ENCODE peak calls at places on chromosomes 16 and 17, in five cellular contexts. V is mesendoderm, H is IMR-90, K is H9, J is mesenchymal stem cell. F is an unnamed sample.
A peak's percentile ranks its signal among the peaks of the same experiment; 100 is the strongest.

GRCh38 chr16:79190542-79190941 is 410.0 kb downstream of the MAF start:
- DNase-seq in V (no peak), H (no peak), K (no peak), J (no peak), F (no peak)

GRCh38 chr16:80924372-80924978 is 82.2 kb downstream of the CMC2 start:
- DNase-seq in V (peak; percentile 82), H (peak; percentile 43), K (peak; percentile 87), J (peak; percentile 6), F (peak; percentile 46)

GRCh38 chr17:6072157-6072556 is 2.0 kb downstream of the WSCD1 start:
- DNase-seq in V (no peak), H (no peak), K (no peak), J (peak; percentile 38), F (no peak)

GRCh38 chr17:46809110-46809571 is 9.4 kb downstream of the WNT3 start:
- DNase-seq in V (peak; percentile 83), H (no peak), K (peak; percentile 90), J (no peak), F (no peak)

GRCh38 chr17:64492481-64493109 is 4.3 kb downstream of the POLG2 start:
- DNase-seq in V (no peak), H (no peak), K (no peak), J (peak; percentile 53), F (no peak)

GRCh38 chr17:33057564-33057963 is 65.9 kb downstream of the SPACA3 start:
- DNase-seq in V (peak; percentile 22), H (no peak), K (no peak), J (no peak), F (no peak)

GRCh38 chr16:23079683-23080221 is 69.5 kb downstream of the USP31 start:
- DNase-seq in V (no peak), H (no peak), K (no peak), J (no peak), F (no peak)

GRCh38 chr16:89691231-89691985 is 4.9 kb downstream of the CDK10 start:
- DNase-seq in V (no peak), H (no peak), K (no peak), J (no peak), F (no peak)

GRCh38 chr17:79141578-79142338 is 67.1 kb downstream of the ENGASE start:
- DNase-seq in V (no peak), H (no peak), K (no peak), J (no peak), F (no peak)

GRCh38 chr17:14301279-14301760 is 439 bp downstream of the HS3ST3B1 start:
- DNase-seq in V (no peak), H (no peak), K (no peak), J (no peak), F (no peak)

GRCh38 chr17:3575506-3575905 is 17.9 kb upstream of the TRPV3 start:
- DNase-seq in V (no peak), H (peak; percentile 76), K (no peak), J (no peak), F (no peak)

GRCh38 chr17:43338886-43339516 is 59.8 kb upstream of the ARL4D start:
- DNase-seq in V (peak; percentile 41), H (no peak), K (peak; percentile 78), J (peak; percentile 66), F (no peak)

GRCh38 chr17:78974635-78975591 is 4.8 kb downstream of the LGALS3BP start:
- DNase-seq in V (peak; percentile 57), H (peak; percentile 84), K (peak; percentile 79), J (peak; percentile 56), F (no peak)

GRCh38 chr17:34607917-34608316 is 28.5 kb downstream of the TMEM132E start:
- DNase-seq in V (peak; percentile 97), H (no peak), K (peak; percentile 82), J (no peak), F (no peak)

GRCh38 chr17:12726131-12726530 is 60.4 kb downstream of the MYOCD start:
- DNase-seq in V (peak; percentile 68), H (no peak), K (no peak), J (peak; percentile 31), F (no peak)

GRCh38 chr17:12730421-12730820 is 58.9 kb upstream of the ARHGAP44 start:
- DNase-seq in V (no peak), H (no peak), K (no peak), J (no peak), F (no peak)

GRCh38 chr17:12729086-12729485 is 60.2 kb upstream of the ARHGAP44 start:
- DNase-seq in V (no peak), H (no peak), K (peak; percentile 27), J (no peak), F (no peak)

GRCh38 chr17:12727076-12727750 is 61.5 kb downstream of the MYOCD start:
- DNase-seq in V (no peak), H (peak; percentile 95), K (no peak), J (peak; percentile 78), F (no peak)

DNA sequence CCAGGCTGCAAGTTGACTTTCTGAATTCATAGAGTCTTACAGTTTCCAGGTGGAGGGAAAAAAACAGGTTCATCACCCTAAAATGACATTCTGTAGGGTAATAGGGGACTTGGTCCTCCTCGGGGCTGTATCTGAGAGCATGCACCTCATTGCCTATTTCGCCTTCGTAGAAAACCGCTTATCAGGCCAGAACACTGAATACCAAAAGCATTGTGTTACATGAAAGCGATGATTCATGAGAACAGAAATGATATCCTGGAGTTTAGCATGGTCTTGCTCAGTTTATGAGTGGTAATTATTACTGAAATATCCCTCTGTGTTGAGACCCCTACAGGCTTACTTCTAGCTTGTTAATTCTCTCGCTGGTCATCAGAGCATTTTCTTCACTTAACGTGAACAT is 61.4 kb upstream of the ARHGAP44 start:
- DNase-seq in V (no peak), H (peak; percentile 66), K (no peak), J (peak; percentile 7), F (no peak)
- H2AK5ac ChIP-seq in V (no peak overlapping the region), H (peak overlapping the region; percentile 9), K (no peak overlapping the region), J (no peak overlapping the region), F (no peak overlapping the region)

GRCh38 chr16:57516773-57517172 is 19.6 kb downstream of the CCDC102A start:
- DNase-seq in V (no peak), H (no peak), K (no peak), J (no peak), F (no peak)
- H4K8ac ChIP-seq in V (no peak overlapping the region), H (no peak overlapping the region), K (no peak overlapping the region), J (no peak overlapping the region), F (no peak overlapping the region)

GRCh38 chr16:24539295-24539849 is at the start of gene RBBP6:
- DNase-seq in V (peak; percentile 98), H (peak; percentile 96), K (peak; percentile 94), J (peak; percentile 97), F (peak; percentile 98)
- H2BK120ac ChIP-seq in V (no peak within 1 kb of the TSS), H (peak within 1 kb of the TSS; percentile 80), K (peak within 1 kb of the TSS; percentile 82), J (peak within 1 kb of the TSS; percentile 86), F (no peak within 1 kb of the TSS)

GRCh38 chr17:61402978-61403845 is 3.6 kb downstream of the TBX2 start:
- DNase-seq in V (no peak), H (peak; percentile 66), K (peak; percentile 82), J (peak; percentile 58), F (no peak)

GRCh38 chr17:61405686-61406542 is 6.3 kb downstream of the TBX2 start:
- DNase-seq in V (no peak), H (peak; percentile 27), K (peak; percentile 24), J (no peak), F (no peak)

GRCh38 chr17:61403846-61404701 is 4.4 kb downstream of the TBX2 start:
- DNase-seq in V (no peak), H (peak; percentile 69), K (peak; percentile 69), J (peak; percentile 42), F (no peak)

GRCh38 chr17:61405047-61405685 is 5.5 kb downstream of the TBX2 start:
- DNase-seq in V (no peak), H (peak; percentile 41), K (peak; percentile 62), J (no peak), F (no peak)

GRCh38 chr17:61404702-61405046 is 5.0 kb downstream of the TBX2 start:
- DNase-seq in V (no peak), H (peak; percentile 36), K (no peak), J (no peak), F (no peak)
- H2AK5ac ChIP-seq in V (no peak overlapping the region), H (peak overlapping the region; percentile 13), K (no peak overlapping the region), J (no peak overlapping the region), F (peak overlapping the region; percentile 43)

GRCh38 chr17:76009447-76009846 is 8.8 kb downstream of the CDK3 start:
- DNase-seq in V (no peak), H (no peak), K (no peak), J (no peak), F (no peak)
- H4K8ac ChIP-seq in V (no peak overlapping the region), H (no peak overlapping the region), K (no peak overlapping the region), J (no peak overlapping the region), F (no peak overlapping the region)

GRCh38 chr16:14284371-14284770 is 213.3 kb downstream of the MRTFB start:
- DNase-seq in V (no peak), H (no peak), K (peak; percentile 36), J (no peak), F (no peak)
- H2BK120ac ChIP-seq in V (no peak overlapping the region), H (no peak overlapping the region), K (no peak overlapping the region), J (no peak overlapping the region), F (no peak overlapping the region)

DNA sequence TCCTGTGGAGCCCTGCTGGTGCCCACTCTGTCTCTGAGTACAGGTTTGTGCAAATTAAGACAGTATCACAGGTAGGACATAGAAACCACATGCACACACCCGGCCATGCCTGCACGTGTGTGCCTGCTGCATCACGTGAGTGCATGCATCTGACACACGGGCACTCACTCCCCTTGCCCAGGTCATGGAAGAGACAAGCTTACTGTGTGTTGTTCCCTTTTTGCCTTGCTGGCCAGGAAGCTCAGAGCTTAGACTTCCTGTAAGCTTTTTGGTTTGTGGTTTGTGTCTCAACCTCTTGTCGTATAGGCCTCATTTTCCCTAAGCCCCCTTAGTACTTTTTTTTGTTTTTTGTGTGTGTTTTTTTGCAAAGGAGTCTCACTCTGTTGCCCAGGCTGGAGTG is 25.0 kb downstream of the ZNF469 start:
- DNase-seq in V (no peak), H (no peak), K (no peak), J (no peak), F (no peak)
- H2AK5ac ChIP-seq in V (no peak overlapping the region), H (no peak overlapping the region), K (no peak overlapping the region), J (no peak overlapping the region), F (no peak overlapping the region)